ENCODE peak calls at places on chromosomes 3 and 15, in ten cellular contexts. One of them, this sample, is unnamed.

GRCh38 chr3:123002100-123002748 is 25.3 kb downstream of the SEMA5B start:
- DNase-seq in stomach: no peak
- DNase-seq in body of pancreas: no peak
- DNase-seq in adrenal gland: no peak
- DNase-seq in transverse colon: no peak
- DNase-seq in gastrocnemius medialis: no peak
- DNase-seq in HCT116: no peak
- DNase-seq in IMR-90: no peak
- DNase-seq in heart left ventricle: no peak
- DNase-seq in prostate gland: no peak
- DNase-seq in this sample: no peak

GRCh38 chr3:99910752-99911151 is 93.1 kb downstream of the CMSS1 start:
- DNase-seq in stomach: no peak
- DNase-seq in body of pancreas: no peak
- DNase-seq in adrenal gland: no peak
- DNase-seq in transverse colon: no peak
- DNase-seq in gastrocnemius medialis: no peak
- DNase-seq in HCT116: no peak
- DNase-seq in IMR-90: no peak
- DNase-seq in heart left ventricle: no peak
- DNase-seq in prostate gland: no peak
- DNase-seq in this sample: no peak

GRCh38 chr3:38118421-38119247 is 18.3 kb downstream of the ACAA1 start:
- DNase-seq in stomach: no peak
- DNase-seq in body of pancreas: no peak
- DNase-seq in adrenal gland: no peak
- DNase-seq in transverse colon: no peak
- DNase-seq in gastrocnemius medialis: peak; percentile 3
- DNase-seq in HCT116: no peak
- DNase-seq in IMR-90: no peak
- DNase-seq in heart left ventricle: no peak
- DNase-seq in prostate gland: no peak
- DNase-seq in this sample: peak; percentile 24

GRCh38 chr15:50888054-50888453 is 20.4 kb upstream of the AP4E1 start:
- DNase-seq in stomach: no peak
- DNase-seq in body of pancreas: no peak
- DNase-seq in adrenal gland: no peak
- DNase-seq in transverse colon: no peak
- DNase-seq in gastrocnemius medialis: no peak
- DNase-seq in HCT116: no peak
- DNase-seq in IMR-90: peak; percentile 9
- DNase-seq in heart left ventricle: no peak
- DNase-seq in prostate gland: no peak
- DNase-seq in this sample: no peak

GRCh38 chr3:135075157-135075556 is 280.1 kb downstream of the EPHB1 start:
- DNase-seq in stomach: no peak
- DNase-seq in body of pancreas: no peak
- DNase-seq in adrenal gland: no peak
- DNase-seq in transverse colon: no peak
- DNase-seq in gastrocnemius medialis: no peak
- DNase-seq in HCT116: no peak
- DNase-seq in IMR-90: no peak
- DNase-seq in heart left ventricle: no peak
- DNase-seq in prostate gland: no peak
- DNase-seq in this sample: no peak

GRCh38 chr3:109351231-109351630 is 13.9 kb upstream of the DPPA4 start:
- DNase-seq in stomach: no peak
- DNase-seq in body of pancreas: no peak
- DNase-seq in adrenal gland: no peak
- DNase-seq in transverse colon: no peak
- DNase-seq in gastrocnemius medialis: no peak
- DNase-seq in HCT116: no peak
- DNase-seq in IMR-90: no peak
- DNase-seq in heart left ventricle: no peak
- DNase-seq in prostate gland: no peak
- DNase-seq in this sample: no peak

GRCh38 chr3:37810788-37811187 is 50.9 kb upstream of the CTDSPL start:
- DNase-seq in stomach: no peak
- DNase-seq in body of pancreas: no peak
- DNase-seq in adrenal gland: no peak
- DNase-seq in transverse colon: no peak
- DNase-seq in gastrocnemius medialis: no peak
- DNase-seq in HCT116: no peak
- DNase-seq in IMR-90: no peak
- DNase-seq in heart left ventricle: no peak
- DNase-seq in prostate gland: no peak
- DNase-seq in this sample: no peak

GRCh38 chr3:45026957-45027356 is 854 bp downstream of the CLEC3B start:
- DNase-seq in stomach: no peak
- DNase-seq in body of pancreas: no peak
- DNase-seq in adrenal gland: peak; percentile 61
- DNase-seq in transverse colon: peak; percentile 32
- DNase-seq in gastrocnemius medialis: peak; percentile 78
- DNase-seq in HCT116: no peak
- DNase-seq in IMR-90: peak; percentile 34
- DNase-seq in heart left ventricle: peak; percentile 85
- DNase-seq in prostate gland: no peak
- DNase-seq in this sample: no peak

GRCh38 chr3:178170698-178171535 is 365.3 kb upstream of the KCNMB2 start:
- DNase-seq in stomach: no peak
- DNase-seq in body of pancreas: no peak
- DNase-seq in adrenal gland: no peak
- DNase-seq in transverse colon: no peak
- DNase-seq in gastrocnemius medialis: no peak
- DNase-seq in HCT116: no peak
- DNase-seq in IMR-90: peak; percentile 86
- DNase-seq in heart left ventricle: no peak
- DNase-seq in prostate gland: no peak
- DNase-seq in this sample: no peak

GRCh38 chr3:54696313-54696712 is 231.5 kb downstream of the LRTM1 start:
- DNase-seq in stomach: no peak
- DNase-seq in body of pancreas: no peak
- DNase-seq in adrenal gland: no peak
- DNase-seq in transverse colon: no peak
- DNase-seq in gastrocnemius medialis: no peak
- DNase-seq in HCT116: no peak
- DNase-seq in IMR-90: no peak
- DNase-seq in heart left ventricle: no peak
- DNase-seq in prostate gland: no peak
- DNase-seq in this sample: no peak

GRCh38 chr15:71937650-71938311 is 127.4 kb downstream of the NR2E3 start:
- DNase-seq in stomach: no peak
- DNase-seq in body of pancreas: no peak
- DNase-seq in adrenal gland: no peak
- DNase-seq in transverse colon: no peak
- DNase-seq in gastrocnemius medialis: no peak
- DNase-seq in HCT116: no peak
- DNase-seq in IMR-90: no peak
- DNase-seq in heart left ventricle: no peak
- DNase-seq in prostate gland: no peak
- DNase-seq in this sample: no peak

GRCh38 chr3:8442993-8443670 is 58.5 kb upstream of the LMCD1 start:
- DNase-seq in stomach: no peak
- DNase-seq in body of pancreas: no peak
- DNase-seq in adrenal gland: no peak
- DNase-seq in transverse colon: no peak
- DNase-seq in gastrocnemius medialis: no peak
- DNase-seq in HCT116: no peak
- DNase-seq in IMR-90: no peak
- DNase-seq in heart left ventricle: no peak
- DNase-seq in prostate gland: no peak
- DNase-seq in this sample: no peak

DNA sequence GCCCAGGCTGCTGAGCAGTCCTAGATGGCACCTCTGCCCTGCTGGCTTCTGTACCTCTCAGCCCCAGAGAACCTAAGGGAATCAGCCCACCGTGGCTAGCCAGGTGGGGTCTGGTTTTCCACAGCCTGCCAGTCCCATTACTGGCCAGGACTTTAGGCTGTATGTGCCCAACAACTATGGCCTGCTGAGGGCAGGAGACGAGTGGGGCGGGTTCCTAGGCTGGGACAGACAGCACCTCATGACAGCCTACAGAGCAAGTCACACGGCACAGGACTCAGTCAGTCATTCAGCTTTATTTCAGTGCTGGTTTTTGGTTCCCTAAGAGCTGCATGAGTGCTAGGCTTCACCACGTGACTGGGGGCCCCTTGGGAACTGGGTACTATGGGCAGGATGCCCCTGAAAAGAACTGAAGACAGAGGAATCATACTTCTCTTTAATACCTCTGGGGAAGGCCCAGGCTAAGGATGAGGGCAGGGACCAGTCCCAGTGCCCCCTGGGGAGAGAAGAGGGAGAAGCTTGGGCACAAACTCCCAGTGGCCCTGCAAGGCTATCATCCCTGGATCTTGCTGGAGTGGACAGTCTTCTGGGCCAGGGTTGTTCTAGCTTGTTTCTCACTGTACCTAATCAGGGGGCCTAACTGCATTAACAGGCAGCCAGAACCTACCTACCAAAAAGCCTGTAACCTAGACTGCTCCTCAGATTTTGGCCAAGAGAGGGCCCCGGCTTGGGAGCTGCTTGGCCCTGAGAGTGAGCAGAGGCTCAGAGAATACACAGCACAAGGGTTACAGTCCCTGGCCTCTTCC is 14.8 kb downstream of the CLK3 start:
- DNase-seq in stomach: no peak
- DNase-seq in body of pancreas: no peak
- DNase-seq in adrenal gland: no peak
- DNase-seq in transverse colon: no peak
- DNase-seq in gastrocnemius medialis: no peak
- DNase-seq in HCT116: no peak
- DNase-seq in IMR-90: no peak
- DNase-seq in heart left ventricle: no peak
- DNase-seq in prostate gland: no peak
- DNase-seq in this sample: no peak
- TF ChIP-seq POLR2A in stomach: no peak
- TF ChIP-seq POLR2A in body of pancreas: no peak
- TF ChIP-seq POLR2A in adrenal gland: no peak
- TF ChIP-seq POLR2A in transverse colon: no peak
- TF ChIP-seq POLR2A in gastrocnemius medialis: no peak
- TF ChIP-seq POLR2A in HCT116: no peak
- TF ChIP-seq POLR2A in IMR-90: no peak
- TF ChIP-seq POLR2A in heart left ventricle: no peak
- TF ChIP-seq POLR2A in prostate gland: no peak
- TF ChIP-seq POLR2A in this sample: no peak

GRCh38 chr3:185930393-185931107 is 7.3 kb downstream of the TRA2B start:
- DNase-seq in stomach: no peak
- DNase-seq in body of pancreas: no peak
- DNase-seq in adrenal gland: no peak
- DNase-seq in transverse colon: no peak
- DNase-seq in gastrocnemius medialis: no peak
- DNase-seq in HCT116: no peak
- DNase-seq in IMR-90: peak; percentile 57
- DNase-seq in heart left ventricle: no peak
- DNase-seq in prostate gland: no peak
- DNase-seq in this sample: no peak
- H3K4me3 ChIP-seq in stomach: peak overlapping the region; percentile 68
- H3K4me3 ChIP-seq in body of pancreas: no peak overlapping the region
- H3K4me3 ChIP-seq in adrenal gland: no peak overlapping the region
- H3K4me3 ChIP-seq in transverse colon: no peak overlapping the region
- H3K4me3 ChIP-seq in gastrocnemius medialis: peak overlapping the region; percentile 97
- H3K4me3 ChIP-seq in HCT116: no peak overlapping the region
- H3K4me3 ChIP-seq in IMR-90: no peak overlapping the region
- H3K4me3 ChIP-seq in heart left ventricle: no peak overlapping the region
- H3K4me3 ChIP-seq in prostate gland: no peak overlapping the region
- H3K4me3 ChIP-seq in this sample: no peak overlapping the region

DNA sequence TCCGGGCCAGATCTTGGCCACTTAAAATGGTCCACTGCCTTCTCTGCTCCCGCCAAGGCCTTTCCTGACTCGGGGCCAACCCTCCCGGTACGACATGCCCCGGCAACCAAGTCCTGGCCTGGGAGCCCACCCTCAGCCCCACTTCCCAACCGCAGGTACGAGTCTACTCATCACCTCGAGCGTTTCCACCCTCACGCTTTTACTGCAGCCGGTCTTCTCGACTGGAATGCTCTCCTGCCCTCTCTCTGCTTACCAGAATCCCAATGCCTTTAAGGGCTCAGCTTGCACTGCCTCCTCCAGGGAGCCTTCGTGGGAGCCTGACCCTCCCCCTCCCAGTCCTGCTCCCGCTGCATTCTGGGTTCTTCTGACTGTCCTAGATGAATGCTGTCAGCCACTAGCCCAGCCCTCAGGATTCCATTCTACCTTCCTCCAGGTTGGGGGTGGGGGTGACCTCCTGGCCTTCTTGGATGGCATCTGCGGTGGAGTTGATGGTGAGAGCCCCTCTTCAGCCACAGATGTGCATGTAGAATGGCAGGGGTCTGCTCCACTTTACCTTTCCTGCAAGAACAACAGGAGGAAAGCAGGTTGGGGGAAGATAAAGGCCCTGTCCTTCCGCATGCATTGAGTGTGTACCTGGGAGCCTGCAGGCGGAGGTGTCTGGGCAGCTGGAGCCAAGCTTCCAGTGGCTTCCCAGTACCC is 1.1 kb upstream of the CSRNP1 start:
- DNase-seq in stomach: no peak
- DNase-seq in body of pancreas: peak; percentile 37
- DNase-seq in adrenal gland: no peak
- DNase-seq in transverse colon: no peak
- DNase-seq in gastrocnemius medialis: no peak
- DNase-seq in HCT116: peak; percentile 74
- DNase-seq in IMR-90: no peak
- DNase-seq in heart left ventricle: peak; percentile 34
- DNase-seq in prostate gland: no peak
- DNase-seq in this sample: no peak
- H3K4me1 ChIP-seq in stomach: peaks cover 48% of the 10 kb centered on the region
- H3K4me1 ChIP-seq in body of pancreas: peaks cover 57% of the 10 kb centered on the region
- H3K4me1 ChIP-seq in adrenal gland: peaks cover 27% of the 10 kb centered on the region
- H3K4me1 ChIP-seq in transverse colon: peaks cover 30% of the 10 kb centered on the region
- H3K4me1 ChIP-seq in gastrocnemius medialis: peaks cover 26% of the 10 kb centered on the region
- H3K4me1 ChIP-seq in HCT116: peaks cover 45% of the 10 kb centered on the region
- H3K4me1 ChIP-seq in IMR-90: peaks cover 25% of the 10 kb centered on the region
- H3K4me1 ChIP-seq in heart left ventricle: peaks cover 38% of the 10 kb centered on the region
- H3K4me1 ChIP-seq in prostate gland: peaks cover 18% of the 10 kb centered on the region
- H3K4me1 ChIP-seq in this sample: peaks cover 28% of the 10 kb centered on the region

GRCh38 chr15:43912991-43913927 is 86.5 kb downstream of the WDR76 start:
- DNase-seq in stomach: no peak
- DNase-seq in body of pancreas: no peak
- DNase-seq in adrenal gland: peak; percentile 65
- DNase-seq in transverse colon: no peak
- DNase-seq in gastrocnemius medialis: no peak
- DNase-seq in HCT116: peak; percentile 92
- DNase-seq in IMR-90: peak; percentile 99
- DNase-seq in heart left ventricle: peak; percentile 42
- DNase-seq in prostate gland: no peak
- DNase-seq in this sample: no peak
- TF ChIP-seq POLR2A in stomach: no peak
- TF ChIP-seq POLR2A in body of pancreas: no peak
- TF ChIP-seq POLR2A in adrenal gland: no peak
- TF ChIP-seq POLR2A in transverse colon: no peak
- TF ChIP-seq POLR2A in gastrocnemius medialis: no peak
- TF ChIP-seq POLR2A in HCT116: no peak
- TF ChIP-seq POLR2A in IMR-90: no peak
- TF ChIP-seq POLR2A in heart left ventricle: no peak
- TF ChIP-seq POLR2A in prostate gland: no peak
- TF ChIP-seq POLR2A in this sample: no peak

GRCh38 chr3:184864012-184864411 is 52.0 kb downstream of the VPS8 start:
- DNase-seq in stomach: no peak
- DNase-seq in body of pancreas: no peak
- DNase-seq in adrenal gland: no peak
- DNase-seq in transverse colon: no peak
- DNase-seq in gastrocnemius medialis: no peak
- DNase-seq in HCT116: no peak
- DNase-seq in IMR-90: no peak
- DNase-seq in heart left ventricle: no peak
- DNase-seq in prostate gland: no peak
- DNase-seq in this sample: no peak
- H3K4me3 ChIP-seq in stomach: no peak overlapping the region
- H3K4me3 ChIP-seq in body of pancreas: no peak overlapping the region
- H3K4me3 ChIP-seq in adrenal gland: no peak overlapping the region
- H3K4me3 ChIP-seq in transverse colon: no peak overlapping the region
- H3K4me3 ChIP-seq in gastrocnemius medialis: no peak overlapping the region
- H3K4me3 ChIP-seq in HCT116: no peak overlapping the region
- H3K4me3 ChIP-seq in IMR-90: no peak overlapping the region
- H3K4me3 ChIP-seq in heart left ventricle: no peak overlapping the region
- H3K4me3 ChIP-seq in prostate gland: no peak overlapping the region
- H3K4me3 ChIP-seq in this sample: no peak overlapping the region